ENCODE peak calls at places on chromosomes 1 and 21, in five cellular contexts. J is ascending aorta; S is naive thymus-derived CD4-positive, alpha-beta T cell; I is PC-3; D is mesenchymal stem cell. M is an unnamed sample.
A peak's percentile ranks its signal among the peaks of the same experiment; 100 is the strongest.

GRCh38 chr1:5724847-5725246 is 267.4 kb downstream of the NPHP4 start:
- DNase-seq in J (no peak), D (no peak), S (no peak), I (no peak), M (no peak)

GRCh38 chr1:20440785-20441200 is 45.2 kb downstream of the CAMK2N1 start:
- DNase-seq in I (peak; percentile 69), D (peak; percentile 52), J (no peak), S (peak; percentile 21), M (peak; percentile 6)

GRCh38 chr1:98940680-98941079 is 64.0 kb downstream of the PLPPR5 start:
- DNase-seq in I (peak; percentile 47), D (no peak), J (no peak), S (no peak), M (no peak)

GRCh38 chr1:9701661-9702060 is 50.1 kb downstream of the PIK3CD start:
- DNase-seq in S (no peak), D (no peak), I (peak; percentile 21), J (no peak), M (no peak)

GRCh38 chr1:223792046-223792445 is 53.7 kb downstream of the TP53BP2 start:
- DNase-seq in S (no peak), D (no peak), J (no peak), I (no peak), M (no peak)

GRCh38 chr1:214281902-214282695 is 1.1 kb downstream of the SMYD2 start:
- DNase-seq in S (no peak), I (peak; percentile 81), D (peak; percentile 84), J (no peak), M (no peak)

GRCh38 chr1:178973671-178974091 is 52.0 kb upstream of the FAM20B start:
- DNase-seq in S (no peak), J (no peak), D (no peak), I (no peak), M (no peak)

GRCh38 chr1:93670141-93670540 is 11.5 kb downstream of the BCAR3 start:
- DNase-seq in I (peak; percentile 92), S (no peak), D (peak; percentile 72), J (no peak), M (no peak)

GRCh38 chr1:24996456-24996855 is 66.4 kb upstream of the RUNX3 start:
- DNase-seq in I (no peak), S (no peak), D (no peak), J (no peak), M (no peak)

GRCh38 chr1:63945943-63946342 is 172.1 kb downstream of the ROR1 start:
- DNase-seq in S (no peak), D (no peak), J (no peak), I (no peak), M (no peak)

GRCh38 chr1:63943393-63943792 is 169.6 kb downstream of the ROR1 start:
- DNase-seq in J (no peak), S (no peak), I (no peak), D (no peak), M (no peak)

GRCh38 chr1:63947904-63948303 is 174.1 kb downstream of the ROR1 start:
- DNase-seq in I (no peak), D (no peak), S (no peak), J (no peak), M (no peak)

GRCh38 chr1:63949965-63950364 is 176.1 kb downstream of the ROR1 start:
- DNase-seq in I (no peak), J (no peak), D (peak; percentile 50), S (no peak), M (no peak)

DNA sequence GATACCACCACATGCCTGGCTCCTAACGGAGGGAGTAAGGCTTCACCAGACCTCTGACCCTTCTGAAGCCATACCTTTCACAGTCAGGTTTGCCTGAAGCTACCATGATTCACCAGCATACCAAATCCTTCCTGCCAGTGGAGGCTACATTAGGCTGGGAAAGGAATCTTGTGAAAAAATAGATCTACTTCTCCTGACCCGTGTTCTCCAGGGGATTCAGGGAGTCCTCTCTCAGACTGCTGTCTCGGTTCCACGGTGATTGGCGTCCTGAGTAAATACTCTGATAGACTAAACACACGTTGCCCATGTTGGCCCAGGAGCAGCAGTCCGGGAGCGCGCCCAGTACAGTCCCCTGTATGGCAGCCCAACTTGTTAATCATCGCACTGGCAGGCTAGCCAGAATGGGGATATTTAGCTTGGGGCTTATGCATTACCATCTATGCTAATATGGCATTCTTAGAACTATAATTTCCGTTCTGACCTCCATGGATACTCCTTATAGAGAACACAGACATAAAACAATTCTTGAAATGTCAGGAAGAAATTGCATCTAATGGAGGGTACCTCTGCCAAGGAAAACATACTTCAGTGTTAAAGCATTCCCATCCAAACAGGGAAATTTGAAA is 173.2 kb downstream of the ROR1 start:
- DNase-seq in S (no peak), D (no peak), I (peak; percentile 17), J (peak; percentile 69), M (no peak)
- H3K27ac ChIP-seq in S (no peak overlapping the region), D (no peak overlapping the region), I (no peak overlapping the region), J (peak overlapping the region; percentile 93), M (no peak overlapping the region)

DNA sequence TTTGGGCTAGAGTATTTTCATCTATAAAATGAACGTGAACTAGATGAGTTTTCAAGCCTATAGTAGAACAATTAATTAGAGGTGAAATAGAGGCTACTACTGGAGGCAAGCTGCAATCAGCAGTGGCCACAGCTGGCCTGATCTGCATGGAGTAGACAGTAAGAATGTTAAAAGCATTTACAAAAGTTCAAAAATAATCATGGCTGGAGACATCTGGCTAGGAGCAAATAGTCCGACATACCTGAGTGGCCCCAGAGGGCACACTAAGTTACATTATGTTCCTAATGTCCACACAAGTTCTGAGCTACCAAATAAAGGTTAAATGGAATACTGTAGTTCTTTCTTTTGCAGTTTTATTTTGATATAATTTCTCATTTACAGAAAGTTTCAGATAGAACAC is 28.0 kb downstream of the MPZL1 start:
- DNase-seq in I (no peak), D (no peak), S (no peak), J (no peak), M (no peak)
- H3K4me1 ChIP-seq in I (peaks cover 16% of the 10 kb centered on the region), D (peaks cover 11% of the 10 kb centered on the region), S (no peaks in the 10 kb centered on the region), J (no peaks in the 10 kb centered on the region), M (no peaks in the 10 kb centered on the region)

DNA sequence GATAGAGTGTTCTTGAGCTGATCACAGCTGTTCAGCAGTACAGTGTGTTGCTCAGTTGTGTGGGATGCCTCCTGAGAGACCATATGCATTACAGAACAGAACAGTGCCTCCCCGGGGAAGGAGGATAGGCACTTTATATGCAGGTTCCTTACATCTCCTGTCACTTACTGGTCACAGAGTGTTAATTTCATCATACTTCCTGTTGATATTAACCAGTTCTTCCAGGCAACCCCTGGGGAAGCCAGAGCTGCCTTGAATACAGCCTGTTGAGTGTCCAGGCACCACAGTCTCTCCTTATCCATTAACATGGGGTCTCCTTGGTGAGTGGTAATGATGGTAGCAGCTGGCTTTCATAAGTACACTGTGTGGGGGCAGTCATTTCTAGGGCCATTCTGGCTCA is 142.5 kb downstream of the ZP4 start:
- DNase-seq in J (no peak), D (no peak), S (no peak), I (no peak), M (no peak)
- H3K4me3 ChIP-seq in J (no peak overlapping the region), D (no peak overlapping the region), S (no peak overlapping the region), I (no peak overlapping the region), M (no peak overlapping the region)

GRCh38 chr21:45294509-45295291 is 7.0 kb upstream of the POFUT2 start:
- DNase-seq in S (no peak), I (peak; percentile 92), D (peak; percentile 100), J (peak; percentile 68), M (no peak)

GRCh38 chr21:45295576-45296365 is 8.1 kb upstream of the POFUT2 start:
- DNase-seq in J (no peak), I (peak; percentile 84), S (no peak), D (peak; percentile 97), M (no peak)

GRCh38 chr21:45292399-45293213 is 4.9 kb upstream of the POFUT2 start:
- DNase-seq in S (peak; percentile 80), D (peak; percentile 93), I (peak; percentile 90), J (peak; percentile 41), M (peak; percentile 49)

GRCh38 chr21:45293214-45293725 is 5.6 kb upstream of the POFUT2 start:
- DNase-seq in D (peak; percentile 69), S (no peak), I (peak; percentile 29), J (no peak), M (no peak)

GRCh38 chr21:45293726-45294401 is 6.2 kb upstream of the POFUT2 start:
- DNase-seq in J (no peak), S (no peak), I (no peak), D (no peak), M (no peak)
- H3K27ac ChIP-seq in J (peak overlapping the region; percentile 78), S (no peak overlapping the region), I (peak overlapping the region; percentile 90), D (peak overlapping the region; percentile 94), M (no peak overlapping the region)

GRCh38 chr1:202689493-202690342 is 20.5 kb downstream of the SYT2 start:
- DNase-seq in D (no peak), S (no peak), I (peak; percentile 14), J (no peak), M (no peak)

GRCh38 chr1:202692959-202693555 is 17.2 kb downstream of the SYT2 start:
- DNase-seq in D (peak; percentile 81), J (no peak), S (peak; percentile 61), I (peak; percentile 61), M (peak; percentile 29)

GRCh38 chr1:202689082-202689481 is 21.2 kb downstream of the SYT2 start:
- DNase-seq in I (no peak), J (no peak), S (no peak), D (no peak), M (no peak)

GRCh38 chr1:202694354-202694753 is 15.9 kb downstream of the SYT2 start:
- DNase-seq in I (no peak), S (no peak), J (no peak), D (no peak), M (no peak)

DNA sequence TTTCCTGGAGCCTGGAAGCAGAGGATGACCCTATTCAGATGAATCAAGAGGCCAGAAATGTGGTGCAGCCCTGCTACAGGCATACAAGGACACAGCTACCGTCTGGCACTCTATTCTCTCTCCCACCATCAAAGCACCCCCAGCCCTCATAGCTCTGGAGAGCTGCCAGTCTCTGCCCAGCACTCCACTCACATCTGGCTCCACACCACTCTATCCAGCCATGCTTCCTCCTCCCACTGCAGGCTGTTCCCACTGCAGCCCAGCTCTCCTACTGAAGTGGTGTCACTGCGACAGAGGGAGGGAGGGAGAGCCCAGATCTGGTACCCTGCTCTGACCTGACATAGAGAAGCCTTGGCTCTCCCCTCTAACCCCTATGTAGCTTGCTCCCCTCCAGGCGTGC is 18.4 kb downstream of the SYT2 start:
- DNase-seq in S (no peak), D (no peak), J (no peak), I (no peak), M (no peak)
- H3K4me1 ChIP-seq in S (no peaks in the 10 kb centered on the region), D (no peaks in the 10 kb centered on the region), J (no peaks in the 10 kb centered on the region), I (no peaks in the 10 kb centered on the region), M (no peaks in the 10 kb centered on the region)

GRCh38 chr1:225855503-225856285 is 26.5 kb downstream of the TMEM63A start:
- DNase-seq in S (no peak), D (no peak), J (no peak), I (no peak), M (peak; percentile 9)
- H3K4me3 ChIP-seq in S (no peak overlapping the region), D (no peak overlapping the region), J (no peak overlapping the region), I (no peak overlapping the region), M (no peak overlapping the region)

GRCh38 chr1:145705634-145706033 is 1.5 kb downstream of the PDZK1 start:
- DNase-seq in I (no peak), J (no peak), D (no peak), S (no peak), M (no peak)
- H3K27ac ChIP-seq in I (peak overlapping the region; percentile 80), J (no peak overlapping the region), D (no peak overlapping the region), S (no peak overlapping the region), M (no peak overlapping the region)

M was measured in effector memory CD4-positive, alpha-beta T cell.